ENCODE peak calls at places on chromosomes 5 and 9, in seven cellular contexts. P is mucosa of descending colon, Z is neural progenitor cell, D is cardiac muscle cell, T is ovary, C is stomach, B is left ventricle myocardium inferior. L is an unnamed sample.

GRCh38 chr5:133825631-133826289 is 142.7 kb downstream of the C5orf15 start:
- DNase-seq in P (no peak), Z (no peak), D (peak; percentile 73), T (no peak), C (no peak), B (no peak), L (no peak)

GRCh38 chr9:96376926-96377874 is 6.3 kb downstream of the SLC35D2 start:
- DNase-seq in P (no peak), Z (no peak), D (peak; percentile 70), T (no peak), C (no peak), B (no peak), L (peak; percentile 79)

GRCh38 chr9:136081826-136082495 is 13.1 kb downstream of the NACC2 start:
- DNase-seq in P (no peak), Z (peak; percentile 1), D (no peak), T (peak; percentile 15), C (no peak), B (peak; percentile 15), L (no peak)

GRCh38 chr9:2859776-2860379 is 16.0 kb upstream of the PUM3 start:
- DNase-seq in P (peak; percentile 67), Z (peak; percentile 83), D (peak; percentile 81), T (peak; percentile 36), C (peak; percentile 65), B (peak; percentile 31), L (peak; percentile 74)

GRCh38 chr9:93818795-93819472 is 136.2 kb downstream of the BARX1 start:
- DNase-seq in P (no peak), Z (no peak), D (no peak), T (no peak), C (no peak), B (no peak), L (no peak)

GRCh38 chr5:92320446-92320845 is 937.3 kb upstream of the ARRDC3 start:
- DNase-seq in P (no peak), Z (no peak), D (no peak), T (no peak), C (no peak), B (no peak), L (no peak)

GRCh38 chr5:1375871-1376850 is 31.3 kb upstream of the CLPTM1L start:
- DNase-seq in P (no peak), Z (no peak), D (no peak), T (no peak), C (no peak), B (no peak), L (no peak)

GRCh38 chr5:107580902-107581823 is 89.6 kb downstream of the EFNA5 start:
- DNase-seq in P (no peak), Z (no peak), D (no peak), T (no peak), C (no peak), B (no peak), L (peak; percentile 69)

GRCh38 chr5:14881826-14882225 is 10.2 kb upstream of the ANKH start:
- DNase-seq in P (no peak), Z (no peak), D (no peak), T (no peak), C (no peak), B (no peak), L (no peak)

GRCh38 chr9:83032065-83032625 is 30.8 kb downstream of the RASEF start:
- DNase-seq in P (no peak), Z (no peak), D (no peak), T (no peak), C (peak; percentile 68), B (no peak), L (no peak)

GRCh38 chr5:14671414-14671813 is 6.9 kb downstream of the OTULIN start:
- DNase-seq in P (no peak), Z (no peak), D (no peak), T (no peak), C (no peak), B (no peak), L (peak; percentile 33)

GRCh38 chr9:98634680-98635079 is 74.1 kb downstream of the GABBR2 start:
- DNase-seq in P (no peak), Z (no peak), D (no peak), T (no peak), C (no peak), B (no peak), L (no peak)

GRCh38 chr9:34328500-34328982 is 527 bp downstream of the KIF24 start:
- DNase-seq in P (no peak), Z (peak; percentile 13), D (no peak), T (no peak), C (no peak), B (no peak), L (peak; percentile 26)

GRCh38 chr5:171596391-171596878 is 177.0 kb downstream of the FGF18 start:
- DNase-seq in P (no peak), Z (no peak), D (peak; percentile 29), T (no peak), C (no peak), B (peak; percentile 84), L (peak; percentile 92)

DNA sequence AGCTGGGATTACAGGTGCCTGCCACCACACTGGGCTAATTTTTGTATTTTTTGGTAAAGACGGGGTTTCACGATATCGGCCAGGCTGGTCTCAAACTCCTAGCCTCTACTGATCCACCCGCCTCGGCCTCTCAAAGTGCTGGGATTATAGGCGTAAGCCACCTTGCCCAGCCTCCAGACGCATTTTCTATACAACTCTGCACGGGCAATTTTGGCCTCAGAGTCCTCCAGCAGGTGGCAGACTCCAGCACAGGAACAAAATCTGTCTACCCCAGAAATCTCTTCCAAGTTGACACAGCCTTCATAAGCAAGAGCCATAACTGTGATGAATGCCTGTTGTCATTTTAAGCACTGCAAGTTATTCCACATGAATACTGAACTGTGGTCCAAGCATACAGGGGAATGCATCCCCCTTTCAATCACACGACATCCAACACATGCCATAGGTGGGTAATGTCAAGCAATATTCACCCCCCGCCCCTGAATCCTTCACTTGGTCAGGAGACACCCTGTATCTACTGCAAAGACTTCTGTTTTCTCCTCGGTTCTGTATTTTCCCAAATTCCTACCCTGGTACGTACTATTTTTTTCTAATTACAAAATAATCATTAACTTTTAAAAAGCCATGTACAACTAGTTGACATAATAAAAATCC is 50.8 kb downstream of the ALDH7A1 start:
- DNase-seq in P (peak; percentile 63), Z (peak; percentile 50), D (peak; percentile 29), T (no peak), C (peak; percentile 40), B (no peak), L (peak; percentile 62)
- TF ChIP-seq CTCF in P (no peak), Z (peak; percentile 67), D (peak; percentile 61), T (no peak), C (peak; percentile 34), B (peak; percentile 45), L (peak; percentile 74)

DNA sequence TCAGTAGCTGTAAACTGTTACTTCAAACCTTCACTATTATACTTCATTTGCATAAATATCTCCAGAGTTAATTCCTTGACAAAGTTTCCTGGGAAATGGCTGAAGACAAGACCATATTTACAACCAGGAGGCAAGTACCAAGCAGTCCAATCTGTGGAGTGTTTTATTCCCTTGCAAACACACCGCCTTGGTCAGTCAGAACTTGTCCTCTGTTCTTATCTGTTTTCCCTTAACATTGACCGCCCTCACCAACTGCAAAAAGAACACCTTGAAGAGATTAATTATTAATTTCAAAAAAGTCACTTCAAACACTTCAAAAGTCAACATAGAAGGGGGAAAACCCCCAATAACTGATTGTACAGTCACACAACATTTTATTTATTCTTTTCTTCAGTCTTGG is 269.0 kb upstream of the RGMB start:
- DNase-seq in P (no peak), Z (no peak), D (no peak), T (no peak), C (peak; percentile 32), B (no peak), L (no peak)
- TF ChIP-seq CTCF in P (no peak), Z (no peak), D (no peak), T (no peak), C (no peak), B (no peak), L (no peak)

GRCh38 chr5:150458819-150459557 is 9.4 kb upstream of the RPS14 start:
- DNase-seq in P (peak; percentile 93), Z (peak; percentile 79), D (peak; percentile 78), T (peak; percentile 86), C (peak; percentile 88), B (peak; percentile 82), L (peak; percentile 55)
- TF ChIP-seq CTCF in P (peak; percentile 85), Z (peak; percentile 89), D (peak; percentile 69), T (peak; percentile 76), C (peak; percentile 92), B (peak; percentile 86), L (peak; percentile 60)

GRCh38 chr5:35647712-35648111 is 30.0 kb downstream of the SPEF2 start:
- DNase-seq in P (no peak), Z (no peak), D (no peak), T (no peak), C (no peak), B (no peak), L (no peak)

GRCh38 chr5:35640623-35641022 is 23.0 kb downstream of the SPEF2 start:
- DNase-seq in P (no peak), Z (no peak), D (no peak), T (no peak), C (no peak), B (no peak), L (peak; percentile 9)

GRCh38 chr5:35647128-35647527 is 29.5 kb downstream of the SPEF2 start:
- DNase-seq in P (no peak), Z (no peak), D (no peak), T (no peak), C (no peak), B (no peak), L (no peak)

DNA sequence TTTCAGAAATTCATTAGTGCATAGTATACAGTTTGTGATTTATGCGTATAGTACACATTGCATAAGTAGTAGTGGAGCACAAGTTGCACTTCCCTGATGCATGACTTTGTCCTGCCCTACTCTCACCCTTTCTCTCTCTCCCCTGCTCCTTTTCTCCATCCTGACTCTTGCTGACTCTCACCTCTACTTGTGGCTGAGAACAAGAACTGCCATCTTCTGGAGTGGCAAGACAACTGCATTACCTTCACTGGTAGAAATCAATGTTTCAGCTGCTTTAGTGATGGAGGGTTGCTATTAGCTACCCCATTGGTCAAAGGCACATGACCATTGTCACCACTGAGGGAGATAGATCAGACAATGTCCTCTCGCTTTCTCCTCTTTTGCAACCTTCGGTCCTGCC is 26.9 kb downstream of the SPEF2 start:
- DNase-seq in P (no peak), Z (peak; percentile 11), D (no peak), T (no peak), C (no peak), B (no peak), L (no peak)
- TF ChIP-seq CTCF in P (no peak), Z (peak; percentile 5), D (no peak), T (no peak), C (no peak), B (no peak), L (no peak)

GRCh38 chr5:83856898-83857297 is 136.2 kb upstream of the HAPLN1 start:
- DNase-seq in P (no peak), Z (peak; percentile 40), D (no peak), T (no peak), C (no peak), B (no peak), L (no peak)
- TF ChIP-seq CTCF in P (no peak), Z (no peak), D (no peak), T (no peak), C (no peak), B (no peak), L (no peak)

L was measured in fibroblast of pulmonary artery.